ENCODE peak calls at places on chromosomes 7 and 10, in seven cellular contexts. One of them, this sample, is unnamed.

GRCh38 chr10:45441791-45442190 is 67.8 kb downstream of the ALOX5 start:
- DNase-seq in cardiac fibroblast: no peak
- DNase-seq in NCI-H460: no peak
- DNase-seq in NCI-H2029: no peak
- DNase-seq in iPS-NIHi11: no peak
- DNase-seq in RCC 7860: no peak
- DNase-seq in ELF-1: no peak
- DNase-seq in this sample: no peak

GRCh38 chr7:28211006-28211405 is 30.4 kb upstream of the JAZF1 start:
- DNase-seq in NCI-H460: no peak
- DNase-seq in NCI-H2029: no peak
- DNase-seq in iPS-NIHi11: no peak
- DNase-seq in ELF-1: no peak
- DNase-seq in cardiac fibroblast: no peak
- DNase-seq in RCC 7860: no peak
- DNase-seq in this sample: no peak

GRCh38 chr7:73952266-73952665 is 75.7 kb upstream of the ELN start:
- DNase-seq in NCI-H2029: no peak
- DNase-seq in ELF-1: no peak
- DNase-seq in cardiac fibroblast: no peak
- DNase-seq in iPS-NIHi11: no peak
- DNase-seq in RCC 7860: no peak
- DNase-seq in NCI-H460: no peak
- DNase-seq in this sample: no peak

GRCh38 chr10:100364735-100365391 is 17.8 kb downstream of the SCD start:
- DNase-seq in iPS-NIHi11: peak
- DNase-seq in ELF-1: peak
- DNase-seq in NCI-H2029: peak
- DNase-seq in RCC 7860: peak
- DNase-seq in cardiac fibroblast: peak
- DNase-seq in NCI-H460: peak
- DNase-seq in this sample: peak

GRCh38 chr10:33571616-33572015 is 237.1 kb upstream of the NRP1 start:
- DNase-seq in NCI-H460: no peak
- DNase-seq in ELF-1: no peak
- DNase-seq in NCI-H2029: no peak
- DNase-seq in cardiac fibroblast: peak
- DNase-seq in RCC 7860: peak
- DNase-seq in iPS-NIHi11: no peak
- DNase-seq in this sample: no peak

GRCh38 chr10:32983333-32983909 is 25.4 kb upstream of the ITGB1 start:
- DNase-seq in cardiac fibroblast: peak
- DNase-seq in ELF-1: peak
- DNase-seq in NCI-H2029: no peak
- DNase-seq in NCI-H460: peak
- DNase-seq in RCC 7860: peak
- DNase-seq in iPS-NIHi11: no peak
- DNase-seq in this sample: peak

GRCh38 chr7:90777075-90777864 is 181.1 kb downstream of the CDK14 start:
- DNase-seq in ELF-1: no peak
- DNase-seq in NCI-H2029: no peak
- DNase-seq in iPS-NIHi11: no peak
- DNase-seq in cardiac fibroblast: no peak
- DNase-seq in NCI-H460: no peak
- DNase-seq in RCC 7860: no peak
- DNase-seq in this sample: peak

GRCh38 chr10:7561216-7561893 is 105.4 kb downstream of the ITIH5 start:
- DNase-seq in iPS-NIHi11: peak
- DNase-seq in NCI-H460: no peak
- DNase-seq in NCI-H2029: no peak
- DNase-seq in cardiac fibroblast: no peak
- DNase-seq in ELF-1: peak
- DNase-seq in RCC 7860: no peak
- DNase-seq in this sample: peak

GRCh38 chr7:103690576-103690975 is 244.6 kb upstream of the SLC26A5 start:
- DNase-seq in cardiac fibroblast: no peak
- DNase-seq in ELF-1: no peak
- DNase-seq in NCI-H2029: no peak
- DNase-seq in RCC 7860: no peak
- DNase-seq in iPS-NIHi11: no peak
- DNase-seq in NCI-H460: no peak
- DNase-seq in this sample: no peak

GRCh38 chr7:135508853-135509588 is 881 bp downstream of the CNOT4 start:
- DNase-seq in RCC 7860: peak
- DNase-seq in ELF-1: peak
- DNase-seq in cardiac fibroblast: peak
- DNase-seq in iPS-NIHi11: no peak
- DNase-seq in NCI-H2029: no peak
- DNase-seq in NCI-H460: peak
- DNase-seq in this sample: peak

GRCh38 chr7:91151916-91152315 is 112.3 kb upstream of the FZD1 start:
- DNase-seq in NCI-H2029: no peak
- DNase-seq in ELF-1: no peak
- DNase-seq in RCC 7860: no peak
- DNase-seq in cardiac fibroblast: no peak
- DNase-seq in iPS-NIHi11: no peak
- DNase-seq in NCI-H460: no peak
- DNase-seq in this sample: peak

GRCh38 chr7:71733108-71733870 is 601.3 kb downstream of the GALNT17 start:
- DNase-seq in RCC 7860: peak
- DNase-seq in NCI-H460: peak
- DNase-seq in NCI-H2029: peak
- DNase-seq in ELF-1: peak
- DNase-seq in cardiac fibroblast: peak
- DNase-seq in iPS-NIHi11: peak
- DNase-seq in this sample: peak

GRCh38 chr7:116429986-116430619 is 69.4 kb upstream of the CAV2 start:
- DNase-seq in cardiac fibroblast: no peak
- DNase-seq in iPS-NIHi11: no peak
- DNase-seq in ELF-1: no peak
- DNase-seq in RCC 7860: no peak
- DNase-seq in NCI-H2029: no peak
- DNase-seq in NCI-H460: no peak
- DNase-seq in this sample: no peak

This sample was measured in fibroblast of mammary gland.